ENCODE peak calls at places on chromosome 3, in ten cellular contexts. One of them, this sample, is unnamed.

GRCh38 chr3:149658444-149659172 is 783 bp upstream of the WWTR1 start:
- DNase-seq in HS-27A: peak
- DNase-seq in DMS79 treated with DMSO at 0.1 percent for 48 hours: peak
- DNase-seq in pons: peak
- DNase-seq in nucleus accumbens: peak
- DNase-seq in LoVo: peak
- DNase-seq in AG08396: peak
- DNase-seq in SW 1271: peak
- DNase-seq in GM23248: peak
- DNase-seq in activated naive CD4-positive, alpha-beta T cell treated with Interleukin-2 at 50 U/mL for 16 hours: peak
- DNase-seq in this sample: peak

GRCh38 chr3:49873623-49874022 is 3.9 kb upstream of the CAMKV start:
- DNase-seq in activated naive CD4-positive, alpha-beta T cell treated with Interleukin-2 at 50 U/mL for 16 hours: no peak
- DNase-seq in GM23248: no peak
- DNase-seq in pons: no peak
- DNase-seq in LoVo: no peak
- DNase-seq in DMS79 treated with DMSO at 0.1 percent for 48 hours: no peak
- DNase-seq in SW 1271: no peak
- DNase-seq in HS-27A: no peak
- DNase-seq in AG08396: no peak
- DNase-seq in nucleus accumbens: no peak
- DNase-seq in this sample: no peak

GRCh38 chr3:169774186-169774585 is 990 bp downstream of the MYNN start:
- DNase-seq in DMS79 treated with DMSO at 0.1 percent for 48 hours: no peak
- DNase-seq in pons: no peak
- DNase-seq in activated naive CD4-positive, alpha-beta T cell treated with Interleukin-2 at 50 U/mL for 16 hours: no peak
- DNase-seq in LoVo: no peak
- DNase-seq in AG08396: no peak
- DNase-seq in nucleus accumbens: no peak
- DNase-seq in GM23248: peak
- DNase-seq in SW 1271: no peak
- DNase-seq in HS-27A: no peak
- DNase-seq in this sample: no peak

GRCh38 chr3:122322095-122323075 is 2.7 kb upstream of the CSTA start:
- DNase-seq in GM23248: no peak
- DNase-seq in pons: no peak
- DNase-seq in AG08396: no peak
- DNase-seq in LoVo: no peak
- DNase-seq in activated naive CD4-positive, alpha-beta T cell treated with Interleukin-2 at 50 U/mL for 16 hours: peak
- DNase-seq in HS-27A: no peak
- DNase-seq in DMS79 treated with DMSO at 0.1 percent for 48 hours: no peak
- DNase-seq in nucleus accumbens: no peak
- DNase-seq in SW 1271: no peak
- DNase-seq in this sample: no peak

GRCh38 chr3:46062679-46063078 is 35.4 kb upstream of the XCR1 start:
- DNase-seq in DMS79 treated with DMSO at 0.1 percent for 48 hours: no peak
- DNase-seq in GM23248: no peak
- DNase-seq in SW 1271: no peak
- DNase-seq in pons: peak
- DNase-seq in LoVo: no peak
- DNase-seq in HS-27A: no peak
- DNase-seq in activated naive CD4-positive, alpha-beta T cell treated with Interleukin-2 at 50 U/mL for 16 hours: no peak
- DNase-seq in AG08396: peak
- DNase-seq in nucleus accumbens: no peak
- DNase-seq in this sample: no peak

GRCh38 chr3:72582211-72582878 is 265.9 kb downstream of the SHQ1 start:
- DNase-seq in activated naive CD4-positive, alpha-beta T cell treated with Interleukin-2 at 50 U/mL for 16 hours: no peak
- DNase-seq in nucleus accumbens: no peak
- DNase-seq in LoVo: no peak
- DNase-seq in SW 1271: no peak
- DNase-seq in HS-27A: no peak
- DNase-seq in DMS79 treated with DMSO at 0.1 percent for 48 hours: no peak
- DNase-seq in pons: no peak
- DNase-seq in GM23248: no peak
- DNase-seq in AG08396: no peak
- DNase-seq in this sample: no peak

GRCh38 chr3:70754314-70754713 is 441.9 kb upstream of the MDFIC2 start:
- DNase-seq in nucleus accumbens: no peak
- DNase-seq in GM23248: peak
- DNase-seq in LoVo: no peak
- DNase-seq in activated naive CD4-positive, alpha-beta T cell treated with Interleukin-2 at 50 U/mL for 16 hours: no peak
- DNase-seq in DMS79 treated with DMSO at 0.1 percent for 48 hours: no peak
- DNase-seq in AG08396: no peak
- DNase-seq in SW 1271: no peak
- DNase-seq in pons: no peak
- DNase-seq in HS-27A: no peak
- DNase-seq in this sample: no peak

GRCh38 chr3:139199421-139200010 is 144.3 kb upstream of the MRPS22 start:
- DNase-seq in GM23248: peak
- DNase-seq in AG08396: no peak
- DNase-seq in DMS79 treated with DMSO at 0.1 percent for 48 hours: no peak
- DNase-seq in SW 1271: no peak
- DNase-seq in HS-27A: no peak
- DNase-seq in nucleus accumbens: no peak
- DNase-seq in pons: no peak
- DNase-seq in activated naive CD4-positive, alpha-beta T cell treated with Interleukin-2 at 50 U/mL for 16 hours: no peak
- DNase-seq in LoVo: no peak
- DNase-seq in this sample: no peak

This sample was measured in retinal pigment epithelial cell.